ENCODE peak calls at places on chromosomes 16 and 17, in six cellular contexts. One of them, this sample, is unnamed.

GRCh38 chr17:35890774-35891155 is 10.6 kb upstream of the CCL5 start:
- DNase-seq in H9: peak
- DNase-seq in NCI-H1092 treated with DMSO at 0.1 percent for 48 hours: no peak
- DNase-seq in fibroblast of the conjunctiva: no peak
- DNase-seq in NCI-H1417 treated with DMSO at 0.1 percent for 48 hours: no peak
- DNase-seq in endodermal cell: peak
- DNase-seq in this sample: no peak

GRCh38 chr17:7383742-7384488 is 3.0 kb downstream of the TNK1 start:
- DNase-seq in NCI-H1417 treated with DMSO at 0.1 percent for 48 hours: no peak
- DNase-seq in fibroblast of the conjunctiva: no peak
- DNase-seq in NCI-H1092 treated with DMSO at 0.1 percent for 48 hours: peak
- DNase-seq in H9: peak
- DNase-seq in endodermal cell: peak
- DNase-seq in this sample: no peak

GRCh38 chr17:78922876-78923498 is 2.2 kb downstream of the TIMP2 start:
- DNase-seq in NCI-H1417 treated with DMSO at 0.1 percent for 48 hours: no peak
- DNase-seq in H9: peak
- DNase-seq in endodermal cell: no peak
- DNase-seq in fibroblast of the conjunctiva: no peak
- DNase-seq in NCI-H1092 treated with DMSO at 0.1 percent for 48 hours: no peak
- DNase-seq in this sample: no peak

GRCh38 chr16:22270525-22270924 is 26.7 kb upstream of the POLR3E start:
- DNase-seq in NCI-H1092 treated with DMSO at 0.1 percent for 48 hours: no peak
- DNase-seq in endodermal cell: no peak
- DNase-seq in H9: no peak
- DNase-seq in NCI-H1417 treated with DMSO at 0.1 percent for 48 hours: no peak
- DNase-seq in fibroblast of the conjunctiva: peak
- DNase-seq in this sample: no peak

GRCh38 chr17:2853722-2854580 is 57.7 kb downstream of the RAP1GAP2 start:
- DNase-seq in NCI-H1092 treated with DMSO at 0.1 percent for 48 hours: no peak
- DNase-seq in NCI-H1417 treated with DMSO at 0.1 percent for 48 hours: no peak
- DNase-seq in endodermal cell: peak
- DNase-seq in fibroblast of the conjunctiva: no peak
- DNase-seq in H9: no peak
- DNase-seq in this sample: no peak

GRCh38 chr17:72683506-72684404 is 408.7 kb downstream of the SLC39A11 start:
- DNase-seq in NCI-H1092 treated with DMSO at 0.1 percent for 48 hours: no peak
- DNase-seq in H9: no peak
- DNase-seq in endodermal cell: peak
- DNase-seq in NCI-H1417 treated with DMSO at 0.1 percent for 48 hours: no peak
- DNase-seq in fibroblast of the conjunctiva: peak
- DNase-seq in this sample: peak

GRCh38 chr16:64047878-64048277 is 1074.0 kb downstream of the CDH11 start:
- DNase-seq in fibroblast of the conjunctiva: no peak
- DNase-seq in NCI-H1417 treated with DMSO at 0.1 percent for 48 hours: no peak
- DNase-seq in H9: no peak
- DNase-seq in endodermal cell: no peak
- DNase-seq in NCI-H1092 treated with DMSO at 0.1 percent for 48 hours: no peak
- DNase-seq in this sample: no peak

GRCh38 chr16:21654881-21655280 is 2.5 kb upstream of the IGSF6 start:
- DNase-seq in H9: no peak
- DNase-seq in NCI-H1092 treated with DMSO at 0.1 percent for 48 hours: no peak
- DNase-seq in NCI-H1417 treated with DMSO at 0.1 percent for 48 hours: no peak
- DNase-seq in fibroblast of the conjunctiva: no peak
- DNase-seq in endodermal cell: peak
- DNase-seq in this sample: no peak

GRCh38 chr16:50183316-50183715 is 30.2 kb downstream of the TENT4B start:
- DNase-seq in fibroblast of the conjunctiva: no peak
- DNase-seq in endodermal cell: no peak
- DNase-seq in NCI-H1417 treated with DMSO at 0.1 percent for 48 hours: no peak
- DNase-seq in H9: no peak
- DNase-seq in NCI-H1092 treated with DMSO at 0.1 percent for 48 hours: no peak
- DNase-seq in this sample: no peak

GRCh38 chr16:70685061-70685937 is 554 bp downstream of the MTSS2 start:
- DNase-seq in NCI-H1417 treated with DMSO at 0.1 percent for 48 hours: no peak
- DNase-seq in endodermal cell: peak
- DNase-seq in H9: no peak
- DNase-seq in NCI-H1092 treated with DMSO at 0.1 percent for 48 hours: peak
- DNase-seq in fibroblast of the conjunctiva: no peak
- DNase-seq in this sample: no peak

GRCh38 chr17:29906969-29907368 is 23.1 kb downstream of the SSH2 start:
- DNase-seq in NCI-H1092 treated with DMSO at 0.1 percent for 48 hours: no peak
- DNase-seq in H9: no peak
- DNase-seq in fibroblast of the conjunctiva: no peak
- DNase-seq in endodermal cell: no peak
- DNase-seq in NCI-H1417 treated with DMSO at 0.1 percent for 48 hours: no peak
- DNase-seq in this sample: no peak

GRCh38 chr16:54930034-54930938 is at the start of gene IRX5:
- DNase-seq in endodermal cell: peak
- DNase-seq in fibroblast of the conjunctiva: peak
- DNase-seq in NCI-H1092 treated with DMSO at 0.1 percent for 48 hours: peak
- DNase-seq in NCI-H1417 treated with DMSO at 0.1 percent for 48 hours: peak
- DNase-seq in H9: peak
- DNase-seq in this sample: peak

GRCh38 chr16:15593235-15593634 is 49.7 kb downstream of the MARF1 start:
- DNase-seq in H9: no peak
- DNase-seq in endodermal cell: no peak
- DNase-seq in NCI-H1417 treated with DMSO at 0.1 percent for 48 hours: no peak
- DNase-seq in NCI-H1092 treated with DMSO at 0.1 percent for 48 hours: no peak
- DNase-seq in fibroblast of the conjunctiva: no peak
- DNase-seq in this sample: no peak

GRCh38 chr17:57726213-57726612 is 18.9 kb downstream of the CCDC182 start:
- DNase-seq in fibroblast of the conjunctiva: no peak
- DNase-seq in endodermal cell: no peak
- DNase-seq in NCI-H1417 treated with DMSO at 0.1 percent for 48 hours: no peak
- DNase-seq in H9: no peak
- DNase-seq in NCI-H1092 treated with DMSO at 0.1 percent for 48 hours: no peak
- DNase-seq in this sample: no peak

GRCh38 chr17:47324224-47325020 is 667 bp downstream of the EFCAB13 start:
- DNase-seq in NCI-H1092 treated with DMSO at 0.1 percent for 48 hours: peak
- DNase-seq in H9: peak
- DNase-seq in fibroblast of the conjunctiva: no peak
- DNase-seq in NCI-H1417 treated with DMSO at 0.1 percent for 48 hours: peak
- DNase-seq in endodermal cell: peak
- DNase-seq in this sample: peak

GRCh38 chr16:67857547-67858233 is 10.2 kb upstream of the CENPT start:
- DNase-seq in H9: peak
- DNase-seq in fibroblast of the conjunctiva: peak
- DNase-seq in endodermal cell: peak
- DNase-seq in NCI-H1417 treated with DMSO at 0.1 percent for 48 hours: peak
- DNase-seq in NCI-H1092 treated with DMSO at 0.1 percent for 48 hours: no peak
- DNase-seq in this sample: no peak

GRCh38 chr17:28372203-28372944 is 880 bp downstream of the SARM1 start:
- DNase-seq in NCI-H1417 treated with DMSO at 0.1 percent for 48 hours: no peak
- DNase-seq in NCI-H1092 treated with DMSO at 0.1 percent for 48 hours: peak
- DNase-seq in fibroblast of the conjunctiva: no peak
- DNase-seq in H9: peak
- DNase-seq in endodermal cell: no peak
- DNase-seq in this sample: no peak

GRCh38 chr17:65893692-65894279 is 298.1 kb downstream of the CEP112 start:
- DNase-seq in H9: no peak
- DNase-seq in fibroblast of the conjunctiva: no peak
- DNase-seq in NCI-H1092 treated with DMSO at 0.1 percent for 48 hours: no peak
- DNase-seq in endodermal cell: no peak
- DNase-seq in NCI-H1417 treated with DMSO at 0.1 percent for 48 hours: no peak
- DNase-seq in this sample: no peak